ENCODE peak calls at places on chromosome 19, in six cellular contexts. I, H, M, F, K and U are unnamed samples.

GRCh38 chr19:48624067-48624594 is 4.8 kb downstream of the SPHK2 start:
- DNase-seq in I (peak; percentile 95), H (peak; percentile 99), M (peak; percentile 98), F (peak; percentile 100), K (peak; percentile 92), U (peak; percentile 99)

GRCh38 chr19:35718345-35719041 is 690 bp downstream of the KMT2B start:
- DNase-seq in I (peak; percentile 24), H (peak; percentile 66), M (no peak), F (peak; percentile 56), K (no peak), U (peak; percentile 39)

GRCh38 chr19:56837492-56837891 is 3.0 kb downstream of the PEG3 start:
- DNase-seq in I (no peak), H (no peak), M (peak; percentile 71), F (peak; percentile 80), K (no peak), U (peak; percentile 84)

GRCh38 chr19:13604902-13605586 is 98.8 kb upstream of the CACNA1A start:
- DNase-seq in I (no peak), H (no peak), M (no peak), F (no peak), K (no peak), U (no peak)

GRCh38 chr19:45087531-45087930 is 5.4 kb upstream of the PPP1R37 start:
- DNase-seq in I (no peak), H (no peak), M (no peak), F (no peak), K (peak; percentile 24), U (no peak)

GRCh38 chr19:11256189-11256588 is 6.1 kb downstream of the DOCK6 start:
- DNase-seq in I (no peak), H (no peak), M (no peak), F (peak; percentile 50), K (no peak), U (no peak)

GRCh38 chr19:8150178-8150865 is 930 bp upstream of the FBN3 start:
- DNase-seq in I (no peak), H (no peak), M (no peak), F (no peak), K (no peak), U (no peak)

GRCh38 chr19:10987621-10988297 is 26.9 kb downstream of the SMARCA4 start:
- DNase-seq in I (no peak), H (no peak), M (no peak), F (no peak), K (no peak), U (no peak)

GRCh38 chr19:2603320-2603719 is 99.2 kb downstream of the GNG7 start:
- DNase-seq in I (no peak), H (peak; percentile 77), M (peak; percentile 59), F (peak; percentile 35), K (no peak), U (peak; percentile 83)

GRCh38 chr19:11261902-11262839 is at the start of gene DOCK6:
- DNase-seq in I (no peak), H (peak; percentile 79), M (no peak), F (peak; percentile 81), K (no peak), U (no peak)

GRCh38 chr19:29449371-29449770 is 76.4 kb upstream of the VSTM2B start:
- DNase-seq in I (no peak), H (peak; percentile 8), M (no peak), F (no peak), K (no peak), U (no peak)

GRCh38 chr19:48393559-48394330 is at the start of gene GRIN2D:
- DNase-seq in I (no peak), H (peak; percentile 84), M (no peak), F (peak; percentile 87), K (no peak), U (peak; percentile 40)

GRCh38 chr19:16048583-16048982 is 27.7 kb upstream of the TPM4 start:
- DNase-seq in I (no peak), H (no peak), M (no peak), F (no peak), K (no peak), U (no peak)

GRCh38 chr19:42255766-42256750 is 1.1 kb upstream of the ERF start:
- DNase-seq in I (peak; percentile 60), H (peak; percentile 84), M (peak; percentile 58), F (peak; percentile 44), K (no peak), U (no peak)

GRCh38 chr19:49513746-49514118 is 1.3 kb downstream of the FCGRT start:
- DNase-seq in I (no peak), H (peak; percentile 56), M (no peak), F (no peak), K (no peak), U (no peak)

GRCh38 chr19:4208385-4209094 is 20.8 kb upstream of the EBI3 start:
- DNase-seq in I (peak; percentile 50), H (peak; percentile 78), M (no peak), F (no peak), K (no peak), U (no peak)

GRCh38 chr19:34512254-34512796 is 30.8 kb downstream of the WTIP start:
- DNase-seq in I (no peak), H (no peak), M (no peak), F (no peak), K (no peak), U (no peak)

GRCh38 chr19:42295831-42296525 is 6.0 kb upstream of the PRR19 start:
- DNase-seq in I (peak; percentile 76), H (peak; percentile 98), M (peak; percentile 88), F (peak; percentile 93), K (peak; percentile 77), U (peak; percentile 81)

GRCh38 chr19:11987405-11988231 is 22.8 kb downstream of the ZNF763 start:
- DNase-seq in I (peak; percentile 88), H (peak; percentile 98), M (peak; percentile 98), F (peak; percentile 98), K (peak; percentile 88), U (peak; percentile 95)

GRCh38 chr19:7224205-7224833 is 69.9 kb downstream of the INSR start:
- DNase-seq in I (no peak), H (no peak), M (peak; percentile 52), F (no peak), K (no peak), U (peak; percentile 42)

GRCh38 chr19:16404396-16404795 is 67.4 kb downstream of the EPS15L1 start:
- DNase-seq in I (no peak), H (no peak), M (no peak), F (no peak), K (no peak), U (no peak)

GRCh38 chr19:4866595-4867424 is 657 bp downstream of the PLIN3 start:
- DNase-seq in I (peak; percentile 55), H (peak; percentile 87), M (peak; percentile 72), F (peak; percentile 40), K (no peak), U (no peak)

GRCh38 chr19:31583148-31583547 is 233.9 kb upstream of the TSHZ3 start:
- DNase-seq in I (no peak), H (peak; percentile 3), M (no peak), F (no peak), K (no peak), U (no peak)

GRCh38 chr19:10113964-10114650 is 2.6 kb downstream of the P2RY11 start:
- DNase-seq in I (no peak), H (peak; percentile 75), M (no peak), F (no peak), K (no peak), U (no peak)

GRCh38 chr19:42099336-42099925 is 23.5 kb downstream of the ZNF574 start:
- DNase-seq in I (no peak), H (peak; percentile 65), M (no peak), F (no peak), K (no peak), U (no peak)

GRCh38 chr19:12208221-12208620 is 45.3 kb downstream of the ZNF136 start:
- DNase-seq in I (no peak), H (no peak), M (no peak), F (no peak), K (no peak), U (no peak)

GRCh38 chr19:35493971-35494370 is 3.7 kb upstream of the KRTDAP start:
- DNase-seq in I (no peak), H (no peak), M (no peak), F (no peak), K (no peak), U (no peak)

GRCh38 chr19:44774614-44775013 is 3.1 kb upstream of the CBLC start:
- DNase-seq in I (no peak), H (no peak), M (no peak), F (no peak), K (no peak), U (no peak)

GRCh38 chr19:10876459-10877240 is 5.3 kb downstream of the CARM1 start:
- DNase-seq in I (no peak), H (peak; percentile 40), M (peak; percentile 41), F (no peak), K (no peak), U (no peak)

GRCh38 chr19:23385404-23385803 is 9.9 kb downstream of the ZNF91 start:
- DNase-seq in I (no peak), H (no peak), M (no peak), F (no peak), K (no peak), U (no peak)